ENCODE peak calls at places on chromosomes 5 and 9, in six cellular contexts. One of them, this sample, is unnamed.

GRCh38 chr5:132411382-132411925 is 41.9 kb downstream of the SLC22A5 start:
- DNase-seq in MM.1S: peak
- DNase-seq in PC-3: peak
- DNase-seq in SK-N-SH: no peak
- DNase-seq in HCT116: no peak
- DNase-seq in neural progenitor cell: no peak
- DNase-seq in this sample: no peak

GRCh38 chr9:93116049-93116961 is 17.7 kb downstream of the NINJ1 start:
- DNase-seq in HCT116: no peak
- DNase-seq in SK-N-SH: no peak
- DNase-seq in PC-3: no peak
- DNase-seq in neural progenitor cell: no peak
- DNase-seq in MM.1S: peak
- DNase-seq in this sample: peak

GRCh38 chr5:141186897-141187512 is at the start of gene PCDHB9:
- DNase-seq in SK-N-SH: peak
- DNase-seq in PC-3: peak
- DNase-seq in HCT116: peak
- DNase-seq in neural progenitor cell: peak
- DNase-seq in MM.1S: peak
- DNase-seq in this sample: peak

GRCh38 chr5:149438711-149439132 is 59.6 kb upstream of the IL17B start:
- DNase-seq in MM.1S: no peak
- DNase-seq in SK-N-SH: no peak
- DNase-seq in PC-3: peak
- DNase-seq in HCT116: no peak
- DNase-seq in neural progenitor cell: no peak
- DNase-seq in this sample: no peak

GRCh38 chr5:173330151-173330855 is 2.1 kb upstream of the STC2 start:
- DNase-seq in MM.1S: no peak
- DNase-seq in HCT116: no peak
- DNase-seq in SK-N-SH: no peak
- DNase-seq in neural progenitor cell: peak
- DNase-seq in PC-3: peak
- DNase-seq in this sample: no peak

GRCh38 chr5:157160001-157160400 is 6.1 kb downstream of the GARIN3 start:
- DNase-seq in HCT116: no peak
- DNase-seq in PC-3: no peak
- DNase-seq in neural progenitor cell: no peak
- DNase-seq in SK-N-SH: no peak
- DNase-seq in MM.1S: no peak
- DNase-seq in this sample: no peak

GRCh38 chr9:98488578-98489312 is 220.0 kb downstream of the GABBR2 start:
- DNase-seq in HCT116: no peak
- DNase-seq in PC-3: peak
- DNase-seq in neural progenitor cell: no peak
- DNase-seq in SK-N-SH: no peak
- DNase-seq in MM.1S: no peak
- DNase-seq in this sample: peak

GRCh38 chr5:72378636-72379289 is 58.6 kb downstream of the PTCD2 start:
- DNase-seq in HCT116: no peak
- DNase-seq in PC-3: peak
- DNase-seq in neural progenitor cell: no peak
- DNase-seq in SK-N-SH: peak
- DNase-seq in MM.1S: no peak
- DNase-seq in this sample: peak

GRCh38 chr9:135479469-135480052 is at the start of gene PPP1R26:
- DNase-seq in HCT116: no peak
- DNase-seq in SK-N-SH: peak
- DNase-seq in MM.1S: peak
- DNase-seq in PC-3: peak
- DNase-seq in neural progenitor cell: peak
- DNase-seq in this sample: peak

GRCh38 chr9:135482015-135482754 is 2.6 kb downstream of the PPP1R26 start:
- DNase-seq in neural progenitor cell: no peak
- DNase-seq in MM.1S: no peak
- DNase-seq in SK-N-SH: no peak
- DNase-seq in HCT116: no peak
- DNase-seq in PC-3: no peak
- DNase-seq in this sample: no peak

GRCh38 chr9:135478858-135479468 is 619 bp upstream of the PPP1R26 start:
- DNase-seq in HCT116: no peak
- DNase-seq in MM.1S: peak
- DNase-seq in neural progenitor cell: peak
- DNase-seq in PC-3: peak
- DNase-seq in SK-N-SH: peak
- DNase-seq in this sample: peak

GRCh38 chr9:135480942-135481315 is 1.3 kb downstream of the PPP1R26 start:
- DNase-seq in PC-3: no peak
- DNase-seq in HCT116: no peak
- DNase-seq in neural progenitor cell: no peak
- DNase-seq in SK-N-SH: no peak
- DNase-seq in MM.1S: peak
- DNase-seq in this sample: no peak

DNA sequence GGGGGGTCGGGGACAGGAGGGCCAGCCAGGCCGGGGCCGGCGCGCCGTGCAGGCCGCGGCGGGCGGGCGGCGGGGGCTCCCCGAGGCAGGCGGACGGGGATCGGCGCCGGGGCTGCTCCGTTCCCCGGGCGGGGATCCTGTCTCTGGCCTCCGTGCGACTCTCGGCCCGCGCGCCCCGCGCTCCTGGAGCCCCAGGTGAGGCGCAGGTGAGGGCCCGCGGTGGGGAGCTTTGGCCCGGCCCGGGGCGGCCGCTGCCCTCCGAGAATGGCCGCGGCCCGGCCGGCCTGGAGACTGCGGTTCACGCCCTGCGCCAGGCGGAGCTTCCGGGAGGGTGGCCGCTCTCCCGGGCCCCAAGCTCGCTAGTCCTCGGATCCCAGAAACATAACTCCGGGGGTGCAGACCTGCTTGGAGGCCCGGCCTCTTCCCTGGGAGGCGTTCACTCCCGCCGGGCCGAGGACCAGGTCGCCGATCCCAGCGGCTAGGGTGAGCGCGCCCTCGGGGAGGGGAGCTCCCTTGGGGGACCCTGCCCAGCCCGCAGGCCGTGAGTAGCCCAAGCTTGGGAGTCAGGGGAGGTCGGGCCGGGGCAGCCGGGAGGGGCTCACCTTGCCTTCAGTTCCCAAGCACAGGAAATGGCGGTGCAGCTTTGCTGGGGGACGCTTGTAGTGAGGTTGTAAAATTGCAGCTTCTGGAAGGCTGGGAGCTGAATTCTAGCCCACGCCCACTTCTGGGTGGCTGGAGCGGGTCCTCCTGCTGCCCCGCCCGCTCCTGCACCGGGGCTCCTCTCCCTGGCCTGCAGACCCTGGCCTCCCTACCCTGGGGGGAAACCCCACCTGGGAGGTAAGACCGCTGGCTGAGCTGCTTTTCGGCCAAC is 724 bp downstream of the PPP1R26 start:
- DNase-seq in neural progenitor cell: peak
- DNase-seq in HCT116: no peak
- DNase-seq in PC-3: peak
- DNase-seq in MM.1S: peak
- DNase-seq in SK-N-SH: peak
- DNase-seq in this sample: peak
- H3K9ac ChIP-seq in neural progenitor cell: peak
- H3K9ac ChIP-seq in HCT116: peak
- H3K9ac ChIP-seq in PC-3: peak
- H3K9ac ChIP-seq in MM.1S: peak
- H3K9ac ChIP-seq in SK-N-SH: peak
- H3K9ac ChIP-seq in this sample: peak

GRCh38 chr9:136577941-136578619 is 32.2 kb upstream of the NOTCH1 start:
- DNase-seq in neural progenitor cell: no peak
- DNase-seq in MM.1S: no peak
- DNase-seq in PC-3: no peak
- DNase-seq in HCT116: peak
- DNase-seq in SK-N-SH: no peak
- DNase-seq in this sample: no peak
- TF ChIP-seq EZH2phosphoT487 in neural progenitor cell: no peak
- TF ChIP-seq EZH2phosphoT487 in MM.1S: no peak
- TF ChIP-seq EZH2phosphoT487 in PC-3: no peak
- TF ChIP-seq EZH2phosphoT487 in HCT116: no peak
- TF ChIP-seq EZH2phosphoT487 in SK-N-SH: no peak
- TF ChIP-seq EZH2phosphoT487 in this sample: no peak

DNA sequence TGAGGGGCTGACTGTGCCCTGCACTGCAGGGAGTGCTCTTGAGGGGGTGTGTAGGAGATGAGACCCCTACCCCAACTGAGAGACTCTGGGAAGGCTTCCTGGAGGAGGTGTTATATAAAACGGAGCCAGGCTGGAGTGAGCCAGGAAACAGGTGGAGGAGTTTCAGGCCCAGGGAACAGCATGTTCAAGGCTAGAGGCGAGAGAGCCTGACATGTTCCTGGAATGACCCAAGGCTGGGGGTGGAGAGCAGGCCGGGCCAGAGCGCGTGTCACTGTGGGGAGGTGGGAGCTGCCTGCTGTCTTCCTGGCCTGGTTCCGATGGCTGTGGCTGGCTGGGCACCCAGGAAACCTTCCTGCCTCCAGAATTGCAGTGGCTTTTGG is 48.7 kb downstream of the RXRA start:
- DNase-seq in SK-N-SH: no peak
- DNase-seq in neural progenitor cell: no peak
- DNase-seq in HCT116: no peak
- DNase-seq in MM.1S: no peak
- DNase-seq in PC-3: no peak
- DNase-seq in this sample: peak
- H3K9ac ChIP-seq in SK-N-SH: no peak
- H3K9ac ChIP-seq in neural progenitor cell: peak
- H3K9ac ChIP-seq in HCT116: no peak
- H3K9ac ChIP-seq in MM.1S: no peak
- H3K9ac ChIP-seq in PC-3: no peak
- H3K9ac ChIP-seq in this sample: peak

GRCh38 chr9:132099184-132099583 is 19.5 kb upstream of the MED27 start:
- DNase-seq in neural progenitor cell: no peak
- DNase-seq in SK-N-SH: peak
- DNase-seq in MM.1S: no peak
- DNase-seq in HCT116: no peak
- DNase-seq in PC-3: no peak
- DNase-seq in this sample: no peak

GRCh38 chr9:132099741-132100407 is 20.2 kb upstream of the MED27 start:
- DNase-seq in HCT116: no peak
- DNase-seq in MM.1S: no peak
- DNase-seq in SK-N-SH: peak
- DNase-seq in PC-3: peak
- DNase-seq in neural progenitor cell: no peak
- DNase-seq in this sample: no peak

GRCh38 chr9:132090771-132091170 is 11.1 kb upstream of the MED27 start:
- DNase-seq in PC-3: peak
- DNase-seq in SK-N-SH: no peak
- DNase-seq in MM.1S: no peak
- DNase-seq in neural progenitor cell: no peak
- DNase-seq in HCT116: no peak
- DNase-seq in this sample: peak

GRCh38 chr9:132094314-132094791 is 14.7 kb upstream of the MED27 start:
- DNase-seq in PC-3: peak
- DNase-seq in neural progenitor cell: no peak
- DNase-seq in SK-N-SH: no peak
- DNase-seq in HCT116: no peak
- DNase-seq in MM.1S: no peak
- DNase-seq in this sample: peak
- TF ChIP-seq EZH2phosphoT487 in PC-3: no peak
- TF ChIP-seq EZH2phosphoT487 in neural progenitor cell: no peak
- TF ChIP-seq EZH2phosphoT487 in SK-N-SH: no peak
- TF ChIP-seq EZH2phosphoT487 in HCT116: no peak
- TF ChIP-seq EZH2phosphoT487 in MM.1S: no peak
- TF ChIP-seq EZH2phosphoT487 in this sample: no peak

DNA sequence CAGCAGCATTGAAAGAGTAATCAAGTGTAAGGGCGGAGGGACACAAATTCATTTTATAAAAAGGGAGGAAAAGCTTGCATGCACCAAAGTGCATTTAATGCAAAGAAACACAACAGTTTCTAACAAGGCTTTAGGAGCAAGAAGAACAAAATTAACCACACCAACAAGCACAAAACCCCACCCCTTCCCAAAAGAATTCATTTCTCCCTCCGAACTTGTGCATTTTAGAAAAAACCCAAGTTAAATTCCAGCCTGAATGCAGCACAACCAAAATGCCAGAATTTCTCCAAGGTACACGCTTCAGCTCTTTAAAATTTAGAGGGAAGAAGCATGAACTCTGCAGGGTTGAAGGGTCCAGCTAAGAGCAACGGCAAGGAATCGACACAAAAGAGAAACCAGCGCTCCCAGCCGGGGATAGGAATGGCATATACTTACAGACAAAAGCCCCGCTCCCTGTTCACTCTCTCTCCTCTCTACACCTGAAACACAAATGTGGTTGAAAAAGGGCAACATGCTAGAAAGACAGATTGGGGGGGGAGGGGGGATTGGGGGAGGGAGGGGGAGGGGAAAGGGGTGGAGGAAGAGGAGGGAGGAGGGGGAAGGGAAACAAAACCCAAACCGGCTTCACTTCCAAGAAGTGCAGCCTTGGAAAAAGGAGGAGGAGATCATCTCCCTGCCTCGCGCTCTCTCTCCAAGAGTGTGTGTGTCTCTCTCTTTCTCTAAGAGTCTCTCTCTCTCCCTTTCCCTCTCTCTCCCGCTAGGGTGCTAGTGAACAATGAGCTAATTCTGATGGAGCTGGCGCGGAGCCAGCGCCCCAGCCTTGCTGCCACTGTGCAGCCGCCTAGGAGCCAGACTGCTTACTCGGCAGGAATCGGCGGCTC is at the start of gene NREP:
- DNase-seq in neural progenitor cell: peak
- DNase-seq in HCT116: peak
- DNase-seq in SK-N-SH: no peak
- DNase-seq in PC-3: peak
- DNase-seq in MM.1S: peak
- DNase-seq in this sample: peak
- H3K9ac ChIP-seq in neural progenitor cell: peak
- H3K9ac ChIP-seq in HCT116: peak
- H3K9ac ChIP-seq in SK-N-SH: peak
- H3K9ac ChIP-seq in PC-3: peak
- H3K9ac ChIP-seq in MM.1S: peak
- H3K9ac ChIP-seq in this sample: peak

DNA sequence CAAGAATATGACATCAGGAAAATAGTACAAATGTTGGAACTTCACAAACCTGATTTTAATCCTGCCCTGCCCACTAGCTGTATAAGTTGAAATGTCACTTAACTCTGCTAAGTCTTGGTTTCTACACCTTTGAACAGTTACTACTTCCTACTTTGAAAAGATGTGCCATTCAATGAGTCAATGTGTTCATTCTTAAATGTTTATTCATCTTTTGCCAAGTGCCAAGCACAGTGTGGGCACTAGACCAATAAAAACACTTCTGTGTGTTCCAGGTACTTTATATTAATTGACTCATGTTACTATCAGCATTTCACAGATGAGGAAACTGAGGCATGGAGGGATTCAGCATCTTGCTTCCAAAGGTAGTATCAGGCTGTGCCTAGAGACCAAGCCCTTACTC is 12.8 kb downstream of the PDCL start:
- DNase-seq in SK-N-SH: no peak
- DNase-seq in neural progenitor cell: no peak
- DNase-seq in MM.1S: no peak
- DNase-seq in PC-3: no peak
- DNase-seq in HCT116: no peak
- DNase-seq in this sample: no peak
- TF ChIP-seq EZH2phosphoT487 in SK-N-SH: no peak
- TF ChIP-seq EZH2phosphoT487 in neural progenitor cell: no peak
- TF ChIP-seq EZH2phosphoT487 in MM.1S: no peak
- TF ChIP-seq EZH2phosphoT487 in PC-3: no peak
- TF ChIP-seq EZH2phosphoT487 in HCT116: no peak
- TF ChIP-seq EZH2phosphoT487 in this sample: no peak

This sample was measured in GM23248.